ENCODE peak calls at places on chromosomes 11 and 22, in seven cellular contexts. M, O, J, X, W, H and U are unnamed samples.

GRCh38 chr22:23847310-23847920 is 8.6 kb upstream of the DERL3 start:
- DNase-seq in M (no peak), O (no peak), J (no peak), X (no peak), W (no peak), H (no peak), U (no peak)

GRCh38 chr11:11578542-11578941 is 43.3 kb downstream of the GALNT18 start:
- DNase-seq in M (no peak), O (no peak), J (peak), X (no peak), W (no peak), H (no peak), U (no peak)

GRCh38 chr11:11297578-11297977 is 55.5 kb downstream of the CSNK2A3 start:
- DNase-seq in M (peak), O (no peak), J (no peak), X (no peak), W (no peak), H (no peak), U (no peak)

GRCh38 chr11:45771942-45772522 is 32.9 kb upstream of the SLC35C1 start:
- DNase-seq in M (peak), O (peak), J (peak), X (peak), W (peak), H (peak), U (peak)

GRCh38 chr11:75785187-75785586 is 16.6 kb downstream of the DGAT2 start:
- DNase-seq in M (no peak), O (no peak), J (no peak), X (no peak), W (no peak), H (no peak), U (no peak)

GRCh38 chr22:39220897-39221850 is 23.6 kb downstream of the PDGFB start:
- DNase-seq in M (no peak), O (no peak), J (peak), X (no peak), W (peak), H (peak), U (no peak)

GRCh38 chr11:14577835-14578529 is 57.8 kb upstream of the PSMA1 start:
- DNase-seq in M (no peak), O (no peak), J (no peak), X (no peak), W (no peak), H (no peak), U (no peak)

GRCh38 chr11:27385245-27385644 is 22.2 kb upstream of the CCDC34 start:
- DNase-seq in M (peak), O (no peak), J (no peak), X (no peak), W (no peak), H (peak), U (no peak)

GRCh38 chr11:94473177-94473799 is 20.4 kb downstream of the MRE11 start:
- DNase-seq in M (no peak), O (no peak), J (no peak), X (no peak), W (no peak), H (no peak), U (no peak)

GRCh38 chr11:128195057-128195751 is 392.2 kb downstream of the ETS1 start:
- DNase-seq in M (no peak), O (no peak), J (no peak), X (no peak), W (no peak), H (peak), U (no peak)

GRCh38 chr22:21657020-21657360 is 8.8 kb upstream of the PPIL2 start:
- DNase-seq in M (no peak), O (no peak), J (no peak), X (no peak), W (no peak), H (no peak), U (no peak)

GRCh38 chr11:11931461-11932055 is 76.9 kb downstream of the DKK3 start:
- DNase-seq in M (peak), O (no peak), J (no peak), X (peak), W (peak), H (peak), U (no peak)

GRCh38 chr22:19495562-19496323 is 16.0 kb downstream of the CDC45 start:
- DNase-seq in M (no peak), O (no peak), J (no peak), X (no peak), W (peak), H (peak), U (no peak)
- TF ChIP-seq CTCF in M (peak), O (no peak), J (peak), X (no peak), W (peak), H (peak), U (no peak)

GRCh38 chr22:26002456-26002855 is 166.8 kb upstream of the SEZ6L start:
- DNase-seq in M (no peak), O (no peak), J (no peak), X (no peak), W (no peak), H (no peak), U (no peak)
- TF ChIP-seq CTCF in M (no peak), O (no peak), J (no peak), X (no peak), W (no peak), H (no peak), U (no peak)

GRCh38 chr11:65414776-65415498 is 7.7 kb upstream of the NEAT1 start:
- DNase-seq in M (no peak), O (peak), J (peak), X (peak), W (no peak), H (peak), U (no peak)
- TF ChIP-seq CTCF in M (no peak), O (no peak), J (no peak), X (no peak), W (no peak), H (no peak), U (no peak)

DNA sequence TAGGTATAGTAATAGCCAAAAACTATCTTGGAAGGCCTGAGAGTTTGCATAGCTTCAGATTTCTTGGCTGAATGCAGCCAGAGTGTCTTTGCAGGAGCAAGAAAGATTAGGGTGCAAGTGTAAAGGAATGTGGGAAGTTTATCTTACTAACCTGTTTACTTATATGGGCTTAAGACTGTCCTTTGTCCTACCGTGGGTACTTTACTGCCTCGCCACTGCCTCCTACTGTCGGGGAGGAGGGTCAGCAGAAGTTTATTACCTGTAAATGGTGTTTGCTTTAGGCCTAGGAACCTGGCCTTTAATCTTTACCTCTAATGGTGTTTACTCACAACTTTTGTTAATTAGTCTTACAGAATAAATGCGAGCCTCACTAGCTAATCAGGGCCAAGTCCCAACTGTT is 633.8 kb downstream of the DLG2 start:
- DNase-seq in M (no peak), O (no peak), J (peak), X (no peak), W (peak), H (peak), U (no peak)
- TF ChIP-seq CTCF in M (peak), O (no peak), J (peak), X (no peak), W (peak), H (peak), U (peak)

GRCh38 chr11:96827164-96827563 is 437.4 kb downstream of the JRKL start:
- DNase-seq in M (no peak), O (no peak), J (no peak), X (no peak), W (peak), H (peak), U (peak)
- TF ChIP-seq CTCF in M (no peak), O (peak), J (peak), X (no peak), W (no peak), H (peak), U (peak)